ENCODE peak calls at places on chromosomes 5 and 9, in five cellular contexts. G is mesenchymal stem cell; C is progenitor cell of endocrine pancreas; O is HuH-7; D is stimulated activated CD8-positive, alpha-beta memory T cell treated with anti-CD3 and anti-CD28 coated beads, Interleukin-4, amount 100 ng/mL, for 1 hour. P is an unnamed sample.

GRCh38 chr9:129798973-129799372 is 4.0 kb upstream of the TOR1B start:
- DNase-seq in G (no peak), C (no peak), O (no peak), D (no peak), P (no peak)

GRCh38 chr9:33311953-33312352 is 21.6 kb downstream of the NFX1 start:
- DNase-seq in G (no peak), C (no peak), O (no peak), D (no peak), P (no peak)

GRCh38 chr5:168404366-168404765 is 81.9 kb upstream of the RARS1 start:
- DNase-seq in G (peak; percentile 95), C (no peak), O (no peak), D (no peak), P (no peak)

GRCh38 chr9:124228516-124228915 is 29.2 kb upstream of the NEK6 start:
- DNase-seq in G (no peak), C (no peak), O (no peak), D (no peak), P (no peak)

GRCh38 chr9:82035332-82035731 is 46.8 kb downstream of the SPATA31D1 start:
- DNase-seq in G (peak; percentile 88), C (no peak), O (no peak), D (no peak), P (no peak)

GRCh38 chr5:96253140-96253539 is 179.9 kb downstream of the PCSK1 start:
- DNase-seq in G (no peak), C (no peak), O (no peak), D (no peak), P (no peak)

GRCh38 chr5:39547548-39548154 is 122.9 kb upstream of the DAB2 start:
- DNase-seq in G (peak; percentile 71), C (no peak), O (peak; percentile 56), D (no peak), P (no peak)

GRCh38 chr5:40441733-40442132 is 238.0 kb upstream of the PTGER4 start:
- DNase-seq in G (no peak), C (no peak), O (peak; percentile 44), D (no peak), P (no peak)

GRCh38 chr9:86408121-86408520 is 53.9 kb upstream of the TUT7 start:
- DNase-seq in G (peak; percentile 30), C (no peak), O (no peak), D (no peak), P (no peak)

GRCh38 chr5:131977212-131977604 is 31.7 kb upstream of the MEIKIN start:
- DNase-seq in G (no peak), C (no peak), O (no peak), D (no peak), P (no peak)

GRCh38 chr5:78633710-78634109 is 14.9 kb downstream of the LHFPL2 start:
- DNase-seq in G (peak; percentile 35), C (no peak), O (no peak), D (no peak), P (no peak)

P was measured in mesothelial cell of epicardium.